ENCODE peak calls at places on chromosomes 4 and X, in seven cellular contexts. X is mesothelial cell of epicardium; P is stimulated activated CD4-positive, alpha-beta T cell treated with anti-CD3 and anti-CD28 coated beads, Interleukin-1b, Interleukin-23, amount 100 ng/mL, for 24 hours; H is H9; V is ELR; D is Kasumi-1; G is astrocyte of the cerebellum. Z is an unnamed sample.

GRCh38 chr4:52873861-52874343 is 11.8 kb downstream of the RASL11B start:
- DNase-seq in X (no peak), P (no peak), H (peak), V (no peak), D (no peak), G (no peak), Z (no peak)

GRCh38 chr4:52701207-52701606 is 42.1 kb upstream of the USP46 start:
- DNase-seq in X (no peak), P (no peak), H (no peak), V (no peak), D (no peak), G (no peak), Z (no peak)

GRCh38 chr4:3660086-3660927 is 105.9 kb upstream of the ADRA2C start:
- DNase-seq in X (no peak), P (no peak), H (no peak), V (no peak), D (no peak), G (no peak), Z (peak)

GRCh38 chr4:119103263-119103662 is 32.4 kb upstream of the MYOZ2 start:
- DNase-seq in X (no peak), P (no peak), H (no peak), V (peak), D (peak), G (peak), Z (no peak)

GRCh38 chr4:187128226-187128625 is 404.6 kb upstream of the FAT1 start:
- DNase-seq in X (no peak), P (no peak), H (no peak), V (peak), D (no peak), G (no peak), Z (no peak)

GRCh38 chr4:182880387-182881356 is 36.5 kb downstream of the DCTD start:
- DNase-seq in X (no peak), P (no peak), H (no peak), V (no peak), D (no peak), G (peak), Z (peak)

GRCh38 chr4:99968330-99968729 is 18.3 kb upstream of the H2AZ1 start:
- DNase-seq in X (no peak), P (no peak), H (no peak), V (peak), D (no peak), G (no peak), Z (no peak)

GRCh38 chr4:184253072-184253420 is 35.4 kb upstream of the ENPP6 start:
- DNase-seq in X (no peak), P (no peak), H (no peak), V (no peak), D (no peak), G (no peak), Z (no peak)

GRCh38 chr4:55256787-55257186 is 89.3 kb upstream of the SRD5A3 start:
- DNase-seq in X (no peak), P (no peak), H (no peak), V (no peak), D (no peak), G (no peak), Z (no peak)

GRCh38 chr4:4443821-4444220 is 56.9 kb downstream of the NSG1 start:
- DNase-seq in X (no peak), P (no peak), H (no peak), V (peak), D (no peak), G (peak), Z (no peak)

GRCh38 chr4:26048962-26049361 is 134.9 kb downstream of the SMIM20 start:
- DNase-seq in X (no peak), P (no peak), H (no peak), V (peak), D (no peak), G (no peak), Z (no peak)

GRCh38 chr4:72118017-72118416 is 86.2 kb downstream of the NPFFR2 start:
- DNase-seq in X (no peak), P (no peak), H (no peak), V (no peak), D (peak), G (no peak), Z (no peak)

GRCh38 chr4:28211714-28212470 is 1351.3 kb downstream of the STIM2 start:
- DNase-seq in X (no peak), P (no peak), H (no peak), V (peak), D (no peak), G (no peak), Z (no peak)

GRCh38 chrX:119758682-119759332 is 419 bp downstream of the SOWAHD start:
- DNase-seq in X (no peak), P (no peak), H (peak), V (peak), D (no peak), G (no peak), Z (no peak)

GRCh38 chr4:52096048-52096447 is 44.9 kb downstream of the SPATA18 start:
- DNase-seq in X (no peak), P (no peak), H (no peak), V (peak), D (no peak), G (no peak), Z (no peak)